ENCODE peak calls at places on chromosome 14, in eight cellular contexts. I is CD4-positive, alpha-beta memory T cell; K is heart right ventricle; G is uterus; D is skeletal muscle cell; U is aorta; E is CD8-positive, alpha-beta memory T cell; B is Panc1. W is an unnamed sample.

GRCh38 chr14:88554458-88555286 is at the start of gene PTPN21:
- DNase-seq in B (no peak), D (no peak), I (no peak), K (peak; percentile 84), G (peak; percentile 83), E (peak; percentile 50), U (peak; percentile 94), W (peak; percentile 39)

GRCh38 chr14:101202627-101203404 is 299.3 kb upstream of the RTL1 start:
- DNase-seq in G (peak; percentile 11), E (no peak), B (no peak), K (no peak), D (no peak), I (no peak), U (peak; percentile 51), W (no peak)

GRCh38 chr14:104820669-104821228 is 19.8 kb downstream of the ZBTB42 start:
- DNase-seq in U (no peak), G (peak; percentile 51), E (no peak), D (no peak), B (no peak), I (no peak), K (no peak), W (no peak)

GRCh38 chr14:104743461-104744380 is 9.2 kb upstream of the SIVA1 start:
- DNase-seq in I (no peak), U (no peak), K (no peak), G (no peak), E (no peak), D (no peak), B (no peak), W (no peak)

GRCh38 chr14:21840765-21841164 is 167.1 kb upstream of the OR4E1 start:
- DNase-seq in K (no peak), D (no peak), E (no peak), B (no peak), G (no peak), U (no peak), I (peak; percentile 26), W (peak; percentile 8)

GRCh38 chr14:66709292-66709691 is 201.3 kb downstream of the GPHN start:
- DNase-seq in B (no peak), E (no peak), K (no peak), I (no peak), G (no peak), D (peak; percentile 45), U (no peak), W (peak; percentile 68)

GRCh38 chr14:41925409-41925808 is 318.7 kb downstream of the LRFN5 start:
- DNase-seq in K (no peak), B (peak; percentile 17), D (peak; percentile 8), U (no peak), I (no peak), E (no peak), G (no peak), W (peak; percentile 16)

GRCh38 chr14:75242546-75243273 is 35.9 kb upstream of the FOS start:
- DNase-seq in U (no peak), E (no peak), D (peak; percentile 93), B (no peak), G (peak; percentile 35), I (no peak), K (no peak), W (peak; percentile 63)

GRCh38 chr14:56812364-56813103 is 2.3 kb upstream of the OTX2 start:
- DNase-seq in B (no peak), G (no peak), I (no peak), K (no peak), E (no peak), D (no peak), U (no peak), W (no peak)

GRCh38 chr14:56810341-56810740 is at the start of gene OTX2:
- DNase-seq in G (no peak), D (no peak), I (no peak), B (no peak), K (no peak), U (no peak), E (no peak), W (peak; percentile 96)

GRCh38 chr14:56813143-56813551 is 2.9 kb upstream of the OTX2 start:
- DNase-seq in E (no peak), U (no peak), I (no peak), D (no peak), K (no peak), B (no peak), G (no peak), W (no peak)

GRCh38 chr14:56810850-56811595 is 744 bp upstream of the OTX2 start:
- DNase-seq in B (no peak), K (no peak), G (no peak), D (no peak), E (no peak), I (no peak), U (no peak), W (peak; percentile 54)

GRCh38 chr14:56811596-56812363 is 1.5 kb upstream of the OTX2 start:
- DNase-seq in G (no peak), I (no peak), E (no peak), U (no peak), B (no peak), D (no peak), K (no peak), W (peak; percentile 69)
- H3K4me3 ChIP-seq in G (no peak overlapping the region), I (no peak overlapping the region), E (no peak overlapping the region), U (no peak overlapping the region), B (no peak overlapping the region), D (no peak overlapping the region), K (no peak overlapping the region), W (peak overlapping the region; percentile 76)

GRCh38 chr14:94441531-94442205 is 10.9 kb downstream of the SERPINA11 start:
- DNase-seq in U (no peak), I (no peak), K (no peak), G (no peak), E (no peak), B (no peak), D (no peak), W (no peak)
- H3K4me3 ChIP-seq in U (no peak overlapping the region), I (no peak overlapping the region), K (no peak overlapping the region), G (no peak overlapping the region), E (no peak overlapping the region), B (no peak overlapping the region), D (no peak overlapping the region), W (no peak overlapping the region)

DNA sequence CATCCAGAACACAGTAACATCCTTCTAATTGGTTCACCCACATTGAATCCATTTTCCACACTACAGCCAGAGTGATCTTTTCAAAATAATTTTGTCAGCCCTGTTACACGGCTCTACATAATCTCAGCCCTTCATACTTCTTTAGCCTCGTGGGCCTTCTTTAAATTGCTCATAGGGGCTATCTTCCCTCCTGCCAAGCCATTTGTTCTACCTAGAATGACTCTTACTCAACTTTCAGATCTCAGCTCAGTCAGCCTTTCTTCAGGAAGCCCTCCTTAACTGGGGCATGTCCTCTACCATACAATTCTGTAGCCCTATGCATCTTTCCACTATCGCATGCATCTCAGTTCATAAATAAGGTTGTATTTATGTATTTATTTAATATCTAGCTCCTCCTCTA is 39.7 kb downstream of the CEP128 start:
- DNase-seq in B (no peak), U (no peak), K (no peak), E (no peak), I (no peak), D (no peak), G (no peak), W (no peak)
- H3K4me3 ChIP-seq in B (no peak overlapping the region), U (no peak overlapping the region), K (no peak overlapping the region), E (no peak overlapping the region), I (no peak overlapping the region), D (no peak overlapping the region), G (no peak overlapping the region), W (no peak overlapping the region)

DNA sequence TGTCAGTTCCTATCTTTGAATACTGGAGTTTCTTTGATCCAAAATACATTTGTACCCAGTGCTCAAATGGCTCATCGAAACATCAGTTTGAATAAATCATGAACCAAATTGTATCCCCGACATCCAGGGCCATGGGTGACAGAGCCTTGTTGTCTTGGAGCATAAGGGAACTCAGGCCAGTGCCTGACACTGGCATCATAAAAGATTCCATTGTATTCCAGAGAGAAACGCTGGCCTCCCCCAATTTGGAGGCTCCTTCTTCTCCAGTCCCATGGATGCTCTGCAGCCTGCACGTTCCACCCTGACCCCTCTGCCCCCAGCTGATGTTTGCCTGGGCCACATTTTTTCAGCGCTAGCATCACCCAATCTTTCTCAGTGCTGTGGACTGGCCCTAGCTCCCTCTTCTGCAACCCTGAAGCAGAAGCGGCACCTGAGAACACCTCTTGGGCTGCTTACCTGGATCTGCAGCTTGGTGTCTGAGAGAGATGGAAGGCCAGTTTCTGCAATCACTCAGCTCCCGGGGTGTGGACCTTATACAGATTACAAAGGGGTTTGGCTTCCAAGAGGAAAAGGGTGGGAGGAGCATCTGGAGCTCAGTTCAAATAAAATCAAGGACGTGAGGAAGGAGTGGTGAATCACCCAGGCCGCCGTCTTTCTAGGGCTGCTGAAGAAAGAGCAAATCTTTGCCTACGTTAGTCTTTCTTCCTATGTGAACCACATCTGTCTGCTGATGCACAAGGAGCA is at the start of gene RNASE1:
- DNase-seq in I (no peak), D (no peak), G (no peak), E (no peak), U (no peak), K (no peak), B (no peak), W (no peak)
- H3K4me3 ChIP-seq in I (no peak within 1 kb of the TSS), D (no peak within 1 kb of the TSS), G (peak within 1 kb of the TSS; percentile 17), E (no peak within 1 kb of the TSS), U (no peak within 1 kb of the TSS), K (peak within 1 kb of the TSS; percentile 66), B (no peak within 1 kb of the TSS), W (no peak within 1 kb of the TSS)

GRCh38 chr14:92597873-92598548 is 84.4 kb downstream of the RIN3 start:
- DNase-seq in K (no peak), D (no peak), I (no peak), G (no peak), U (no peak), B (no peak), E (no peak), W (no peak)
- H3K4me3 ChIP-seq in K (no peak overlapping the region), D (no peak overlapping the region), I (no peak overlapping the region), G (no peak overlapping the region), U (no peak overlapping the region), B (no peak overlapping the region), E (no peak overlapping the region), W (no peak overlapping the region)

GRCh38 chr14:103623883-103624482 is 5.0 kb upstream of the KLC1 start:
- DNase-seq in D (no peak), B (no peak), U (no peak), E (no peak), G (no peak), I (no peak), K (peak; percentile 56), W (no peak)
- H3K4me3 ChIP-seq in D (no peak overlapping the region), B (no peak overlapping the region), U (no peak overlapping the region), E (no peak overlapping the region), G (no peak overlapping the region), I (no peak overlapping the region), K (no peak overlapping the region), W (no peak overlapping the region)

GRCh38 chr14:49999216-49999761 is 106.4 kb downstream of the ARF6 start:
- DNase-seq in I (peak; percentile 66), D (no peak), U (peak; percentile 95), B (no peak), E (peak; percentile 90), G (peak; percentile 59), K (peak; percentile 70), W (no peak)
- H3K4me3 ChIP-seq in I (no peak overlapping the region), D (no peak overlapping the region), U (no peak overlapping the region), B (no peak overlapping the region), E (peak overlapping the region; percentile 61), G (no peak overlapping the region), K (no peak overlapping the region), W (no peak overlapping the region)

GRCh38 chr14:69539631-69540410 is 34.9 kb downstream of the CCDC177 start:
- DNase-seq in I (no peak), U (no peak), E (no peak), B (no peak), D (peak; percentile 28), K (peak; percentile 23), G (no peak), W (no peak)
- H3K4me3 ChIP-seq in I (no peak overlapping the region), U (no peak overlapping the region), E (no peak overlapping the region), B (no peak overlapping the region), D (no peak overlapping the region), K (no peak overlapping the region), G (no peak overlapping the region), W (no peak overlapping the region)